ENCODE peak calls at places on chromosomes 11 and 22, in ten cellular contexts. L, Q, C, M, F, V, A, I, J and S are unnamed samples.

GRCh38 chr22:37328017-37328416 is 45.7 kb downstream of the CYTH4 start:
- DNase-seq in L (no peak), Q (no peak), C (no peak), M (no peak), F (no peak), V (no peak), A (peak; percentile 96), I (no peak), J (no peak), S (no peak)

GRCh38 chr11:44024977-44025376 is 22.8 kb upstream of the ACCSL start:
- DNase-seq in L (no peak), Q (no peak), C (no peak), M (no peak), F (no peak), V (no peak), A (no peak), I (no peak), J (no peak), S (no peak)

GRCh38 chr11:60912851-60913550 is 957 bp upstream of the TMEM109 start:
- DNase-seq in L (no peak), Q (peak; percentile 46), C (peak; percentile 63), M (peak; percentile 56), F (no peak), V (no peak), A (no peak), I (no peak), J (no peak), S (peak; percentile 82)

GRCh38 chr11:122671270-122671906 is 15.9 kb downstream of the UBASH3B start:
- DNase-seq in L (no peak), Q (no peak), C (no peak), M (no peak), F (no peak), V (no peak), A (no peak), I (no peak), J (no peak), S (no peak)

GRCh38 chr11:119624102-119624615 is 104.8 kb downstream of the NECTIN1 start:
- DNase-seq in L (no peak), Q (no peak), C (peak; percentile 52), M (no peak), F (no peak), V (peak; percentile 87), A (no peak), I (no peak), J (peak; percentile 84), S (no peak)

GRCh38 chr11:36376888-36377758 is 81.0 kb downstream of the PRR5L start:
- DNase-seq in L (no peak), Q (peak; percentile 43), C (peak; percentile 69), M (no peak), F (no peak), V (peak; percentile 79), A (no peak), I (peak; percentile 78), J (no peak), S (peak; percentile 90)

GRCh38 chr11:120482149-120482548 is 29.4 kb upstream of the GRIK4 start:
- DNase-seq in L (no peak), Q (no peak), C (no peak), M (no peak), F (no peak), V (no peak), A (peak; percentile 41), I (no peak), J (no peak), S (no peak)

GRCh38 chr11:128686745-128687177 is 7.1 kb upstream of the FLI1 start:
- DNase-seq in L (no peak), Q (peak; percentile 52), C (peak; percentile 70), M (no peak), F (no peak), V (peak; percentile 71), A (no peak), I (peak; percentile 63), J (no peak), S (peak; percentile 92)

GRCh38 chr22:19974233-19974861 is 32.7 kb upstream of the TXNRD2 start:
- DNase-seq in L (peak; percentile 83), Q (peak; percentile 53), C (no peak), M (no peak), F (no peak), V (peak; percentile 91), A (peak; percentile 41), I (peak; percentile 52), J (peak; percentile 99), S (no peak)

GRCh38 chr11:113626736-113627135 is 79.4 kb downstream of the TMPRSS5 start:
- DNase-seq in L (no peak), Q (no peak), C (no peak), M (no peak), F (no peak), V (no peak), A (no peak), I (no peak), J (no peak), S (no peak)

GRCh38 chr11:73201888-73202810 is 15.9 kb upstream of the P2RY2 start:
- DNase-seq in L (no peak), Q (no peak), C (peak; percentile 21), M (no peak), F (peak; percentile 33), V (no peak), A (no peak), I (peak; percentile 4), J (no peak), S (no peak)

GRCh38 chr22:46286941-46287872 is 9.5 kb upstream of the GTSE1 start:
- DNase-seq in L (no peak), Q (no peak), C (no peak), M (no peak), F (no peak), V (no peak), A (no peak), I (no peak), J (no peak), S (peak; percentile 76)
- TF ChIP-seq POLR2AphosphoS5 in L (no peak), Q (no peak), C (no peak), M (no peak), F (no peak), V (no peak), A (no peak), I (no peak), J (no peak), S (peak; percentile 44)

GRCh38 chr11:62724171-62724570 is 3.1 kb downstream of the HNRNPUL2 start:
- DNase-seq in L (no peak), Q (no peak), C (peak; percentile 22), M (no peak), F (no peak), V (no peak), A (no peak), I (no peak), J (no peak), S (no peak)
- H3K36me3 ChIP-seq in L (peaks cover 64% of the 10 kb centered on the region), Q (peaks cover 46% of the 10 kb centered on the region), C (peaks cover 40% of the 10 kb centered on the region), M (no peaks in the 10 kb centered on the region), F (peaks cover 10% of the 10 kb centered on the region), V (peaks cover 66% of the 10 kb centered on the region), A (peaks cover 54% of the 10 kb centered on the region), I (peaks cover 7% of the 10 kb centered on the region), J (peaks cover 68% of the 10 kb centered on the region), S (peaks cover 47% of the 10 kb centered on the region)

GRCh38 chr11:62753736-62754603 is at the start of gene ZBTB3:
- DNase-seq in L (peak; percentile 97), Q (peak; percentile 97), C (peak; percentile 99), M (peak; percentile 99), F (peak; percentile 97), V (peak; percentile 90), A (peak; percentile 99), I (peak; percentile 98), J (peak; percentile 96), S (peak; percentile 97)

GRCh38 chr11:62755086-62755615 is 1.2 kb upstream of the ZBTB3 start:
- DNase-seq in L (no peak), Q (no peak), C (no peak), M (no peak), F (no peak), V (no peak), A (no peak), I (no peak), J (no peak), S (peak; percentile 64)

GRCh38 chr11:62752994-62753735 is 795 bp downstream of the ZBTB3 start:
- DNase-seq in L (no peak), Q (no peak), C (no peak), M (no peak), F (no peak), V (no peak), A (no peak), I (no peak), J (no peak), S (peak; percentile 82)

GRCh38 chr11:62752177-62752785 is 1.7 kb downstream of the ZBTB3 start:
- DNase-seq in L (no peak), Q (no peak), C (no peak), M (no peak), F (no peak), V (no peak), A (no peak), I (no peak), J (no peak), S (no peak)

GRCh38 chr11:62757846-62758788 is 3.3 kb upstream of the POLR2G start:
- DNase-seq in L (no peak), Q (no peak), C (no peak), M (no peak), F (no peak), V (no peak), A (no peak), I (no peak), J (no peak), S (peak; percentile 11)
- TF ChIP-seq POLR2AphosphoS5 in L (no peak), Q (no peak), C (no peak), M (no peak), F (no peak), V (no peak), A (no peak), I (no peak), J (no peak), S (no peak)

GRCh38 chr11:47305734-47306483 is 36.0 kb downstream of the MADD start:
- DNase-seq in L (no peak), Q (no peak), C (no peak), M (peak; percentile 35), F (peak; percentile 80), V (no peak), A (no peak), I (no peak), J (no peak), S (no peak)
- H3K36me3 ChIP-seq in L (peaks cover 78% of the 10 kb centered on the region), Q (peaks cover 87% of the 10 kb centered on the region), C (peaks cover 26% of the 10 kb centered on the region), M (peaks cover 9% of the 10 kb centered on the region), F (peaks cover 25% of the 10 kb centered on the region), V (peaks cover 52% of the 10 kb centered on the region), A (peaks cover 23% of the 10 kb centered on the region), I (peaks cover under 1% of the 10 kb centered on the region), J (peaks cover 85% of the 10 kb centered on the region), S (peaks cover 96% of the 10 kb centered on the region)

GRCh38 chr11:133519560-133519959 is 12.7 kb downstream of the OPCML start:
- DNase-seq in L (no peak), Q (no peak), C (no peak), M (no peak), F (no peak), V (no peak), A (no peak), I (no peak), J (no peak), S (no peak)
- TF ChIP-seq POLR2AphosphoS5 in L (no peak), Q (no peak), C (no peak), M (no peak), F (no peak), V (no peak), A (no peak), I (no peak), J (no peak), S (no peak)